ENCODE peak calls at places on chromosome 6, in five cellular contexts. Z is GF-D8, Y is H9, S is M059J, I is cardiac fibroblast. D is an unnamed sample.

GRCh38 chr6:84314377-84314898 is 87.0 kb upstream of the CEP162 start:
- DNase-seq in S (no peak), Y (no peak), I (peak; percentile 3), Z (no peak), D (no peak)

GRCh38 chr6:680666-681374 is 12.1 kb downstream of the EXOC2 start:
- DNase-seq in Z (no peak), Y (no peak), S (no peak), I (no peak), D (no peak)

GRCh38 chr6:51753635-51754034 is 333.8 kb downstream of the PKHD1 start:
- DNase-seq in Y (peak; percentile 76), I (no peak), Z (no peak), S (peak; percentile 8), D (peak; percentile 38)

GRCh38 chr6:100753421-100753820 is 127.7 kb downstream of the ASCC3 start:
- DNase-seq in I (no peak), S (no peak), Z (no peak), Y (no peak), D (no peak)

GRCh38 chr6:56906752-56907151 is 48.2 kb upstream of the BEND6 start:
- DNase-seq in S (peak; percentile 59), I (peak; percentile 39), Z (no peak), Y (no peak), D (no peak)

GRCh38 chr6:84332139-84333034 is 104.9 kb upstream of the CEP162 start:
- DNase-seq in S (no peak), Y (no peak), I (no peak), Z (no peak), D (no peak)

GRCh38 chr6:170150590-170150945 is 140.3 kb downstream of the DLL1 start:
- DNase-seq in I (no peak), S (peak; percentile 18), Z (no peak), Y (no peak), D (no peak)

GRCh38 chr6:144378437-144378836 is 93.3 kb downstream of the UTRN start:
- DNase-seq in Y (no peak), I (peak; percentile 53), Z (no peak), S (peak; percentile 35), D (no peak)